ENCODE peak calls at places on chromosome 15, in six cellular contexts. K, D, M, T, H and R are unnamed samples.

GRCh38 chr15:47717036-47717611 is at the start of gene SEMA6D:
- DNase-seq in D (no peak), H (no peak), T (no peak), M (peak), K (peak), R (no peak)

GRCh38 chr15:81060470-81060869 is 59.7 kb downstream of the TLNRD1 start:
- DNase-seq in K (no peak), T (no peak), D (no peak), M (no peak), H (no peak), R (no peak)

GRCh38 chr15:78212546-78213424 is 21.6 kb downstream of the ACSBG1 start:
- DNase-seq in H (no peak), D (no peak), T (peak), M (peak), K (peak), R (peak)

GRCh38 chr15:60017538-60018199 is 13.6 kb downstream of the FOXB1 start:
- DNase-seq in M (no peak), K (no peak), T (no peak), D (no peak), H (no peak), R (no peak)

GRCh38 chr15:84833447-84833846 is 16.3 kb downstream of the ALPK3 start:
- DNase-seq in D (no peak), M (peak), H (no peak), K (no peak), T (no peak), R (peak)

GRCh38 chr15:33226559-33227181 is 32.2 kb upstream of the FMN1 start:
- DNase-seq in D (peak), H (peak), K (peak), T (peak), M (peak), R (no peak)

GRCh38 chr15:39140060-39140604 is 440.7 kb upstream of the THBS1 start:
- DNase-seq in M (peak), H (no peak), K (no peak), D (no peak), T (no peak), R (peak)

GRCh38 chr15:63908986-63909385 is 75.2 kb upstream of the HERC1 start:
- DNase-seq in T (no peak), H (no peak), K (peak), M (peak), D (no peak), R (no peak)

GRCh38 chr15:51024735-51025453 is 69.8 kb downstream of the TNFAIP8L3 start:
- DNase-seq in H (no peak), K (peak), M (peak), D (no peak), T (no peak), R (no peak)

GRCh38 chr15:57685316-57685715 is 21.2 kb upstream of the POLR2M start:
- DNase-seq in K (no peak), D (no peak), T (no peak), H (no peak), M (no peak), R (no peak)
- H3K27ac ChIP-seq in K (no peak), D (no peak), T (no peak), H (no peak), M (no peak), R (no peak)

GRCh38 chr15:89113263-89113662 is 25.0 kb downstream of the ABHD2 start:
- DNase-seq in H (no peak), T (no peak), M (no peak), D (no peak), K (no peak), R (no peak)
- H3K27ac ChIP-seq in H (peak), T (no peak), M (no peak), D (no peak), K (peak), R (peak)

DNA sequence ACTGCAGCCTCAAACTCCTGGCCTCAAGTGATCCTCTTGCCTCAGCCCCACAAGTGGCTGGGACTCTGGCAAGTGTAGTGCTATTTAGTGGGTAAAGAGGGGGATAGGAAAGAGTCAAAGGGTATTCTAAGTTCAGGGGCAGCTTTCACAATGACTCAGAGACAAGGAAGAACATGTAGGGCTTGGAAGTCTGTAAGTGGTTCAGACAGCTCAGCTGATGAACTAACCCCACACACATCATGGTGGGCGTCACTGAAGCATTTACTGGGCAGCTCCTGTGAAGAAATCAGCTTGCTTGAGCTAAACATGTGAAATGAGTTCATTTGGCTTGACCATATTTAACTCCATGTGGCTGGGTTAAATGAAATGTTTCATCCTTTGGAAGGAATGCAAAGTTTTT is 34.6 kb upstream of the THSD4 start:
- DNase-seq in M (peak), D (no peak), H (peak), T (no peak), K (peak), R (no peak)
- H3K27ac ChIP-seq in M (peak), D (no peak), H (no peak), T (no peak), K (peak), R (no peak)

GRCh38 chr15:71055461-71055860 is 59.8 kb upstream of the THSD4 start:
- DNase-seq in K (no peak), D (no peak), T (no peak), M (peak), H (no peak), R (no peak)

GRCh38 chr15:71056111-71056510 is 59.2 kb upstream of the THSD4 start:
- DNase-seq in D (no peak), K (no peak), M (no peak), T (no peak), H (no peak), R (no peak)

GRCh38 chr15:71057143-71057542 is 58.1 kb upstream of the THSD4 start:
- DNase-seq in D (no peak), K (no peak), T (no peak), M (no peak), H (no peak), R (no peak)

GRCh38 chr15:71052356-71052755 is 62.9 kb upstream of the THSD4 start:
- DNase-seq in H (no peak), K (peak), M (peak), D (no peak), T (no peak), R (no peak)

GRCh38 chr15:71054286-71054952 is 60.9 kb upstream of the THSD4 start:
- DNase-seq in D (no peak), H (no peak), T (no peak), M (no peak), K (no peak), R (no peak)
- H3K27ac ChIP-seq in D (no peak), H (no peak), T (no peak), M (peak), K (no peak), R (no peak)

DNA sequence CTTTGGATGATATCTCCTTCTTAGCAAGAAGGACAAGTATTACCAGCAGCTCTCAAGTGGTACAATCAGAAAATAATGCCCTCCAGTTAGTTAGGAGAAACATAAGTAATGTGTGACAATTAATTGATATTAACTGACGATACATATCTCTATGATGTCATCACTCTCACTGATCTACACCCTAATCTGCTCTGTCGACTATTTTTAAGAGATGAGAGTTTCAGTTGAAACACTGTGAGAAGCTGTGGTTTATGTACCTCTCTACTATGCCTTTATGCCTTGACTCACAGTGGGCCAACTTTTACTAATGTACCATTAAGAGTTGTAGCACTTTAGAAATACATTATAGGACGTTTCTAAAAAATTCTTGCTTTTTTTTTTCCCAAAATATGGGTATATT is 8.6 kb downstream of the CEP152 start:
- DNase-seq in T (no peak), D (no peak), M (no peak), H (no peak), K (no peak), R (no peak)
- H3K27ac ChIP-seq in T (no peak), D (no peak), M (peak), H (no peak), K (no peak), R (no peak)

GRCh38 chr15:43896543-43896942 is 69.7 kb downstream of the WDR76 start:
- DNase-seq in H (no peak), D (no peak), K (no peak), T (no peak), M (no peak), R (no peak)

GRCh38 chr15:43900964-43901363 is 74.2 kb downstream of the WDR76 start:
- DNase-seq in K (no peak), H (no peak), T (no peak), M (no peak), D (no peak), R (no peak)

GRCh38 chr15:43893956-43894355 is 67.2 kb downstream of the WDR76 start:
- DNase-seq in D (no peak), H (no peak), T (no peak), M (no peak), K (no peak), R (no peak)

GRCh38 chr15:43899928-43900327 is 73.1 kb downstream of the WDR76 start:
- DNase-seq in H (no peak), D (no peak), K (no peak), M (peak), T (no peak), R (no peak)

GRCh38 chr15:43895586-43895985 is 68.8 kb downstream of the WDR76 start:
- DNase-seq in T (no peak), D (no peak), M (no peak), K (no peak), H (no peak), R (no peak)
- H3K27ac ChIP-seq in T (no peak), D (no peak), M (no peak), K (no peak), H (no peak), R (no peak)